ENCODE peak calls at places on chromosome 14, in four cellular contexts. X is cardiac muscle cell, H is A549, E is esophagus squamous epithelium. D is an unnamed sample. For H3K4me1, the result is how much of the 10 kb centered on the place peaks cover.

GRCh38 chr14:44589180-44589579 is 82.1 kb upstream of the FSCB start:
- DNase-seq in H (no peak), X (no peak), E (no peak), D (no peak)

GRCh38 chr14:39430762-39431415 is 1.3 kb downstream of the FBXO33 start:
- DNase-seq in H (no peak), E (no peak), X (no peak), D (no peak)

GRCh38 chr14:23531391-23531790 is 20.2 kb downstream of the ZFHX2 start:
- DNase-seq in X (no peak), H (no peak), E (no peak), D (no peak)

GRCh38 chr14:101017806-101018560 is 114.5 kb upstream of the RTL1 start:
- DNase-seq in E (no peak), H (no peak), X (no peak), D (peak)

GRCh38 chr14:91509083-91509877 is 830 bp downstream of the PPP4R3A start:
- DNase-seq in X (peak), H (peak), E (no peak), D (peak)

GRCh38 chr14:53663709-53664108 is 292.9 kb downstream of the BMP4 start:
- DNase-seq in E (no peak), X (peak), H (peak), D (no peak)

GRCh38 chr14:102499401-102500189 is 10.0 kb downstream of the ANKRD9 start:
- DNase-seq in E (no peak), H (no peak), X (no peak), D (peak)

GRCh38 chr14:22427771-22428228 is 161.2 kb downstream of the DAD1 start:
- DNase-seq in H (peak), E (no peak), X (peak), D (no peak)

GRCh38 chr14:73784065-73784987 is 67.3 kb upstream of the PTGR2 start:
- DNase-seq in H (no peak), E (no peak), X (peak), D (no peak)

GRCh38 chr14:21112267-21112666 is 11.4 kb downstream of the TMEM253 start:
- DNase-seq in E (no peak), X (no peak), H (no peak), D (no peak)

GRCh38 chr14:30114051-30114450 is 186.4 kb upstream of the PRKD1 start:
- DNase-seq in E (no peak), X (peak), H (no peak), D (no peak)

GRCh38 chr14:75252254-75252837 is 26.3 kb upstream of the FOS start:
- DNase-seq in E (no peak), X (no peak), H (no peak), D (peak)

GRCh38 chr14:74611672-74612345 is at the start of gene LTBP2:
- DNase-seq in X (peak), E (no peak), H (no peak), D (peak)

GRCh38 chr14:56273151-56273550 is 154.9 kb downstream of the PELI2 start:
- DNase-seq in X (peak), H (no peak), E (no peak), D (no peak)

GRCh38 chr14:100529561-100530031 is 57.6 kb downstream of the BEGAIN start:
- DNase-seq in X (no peak), E (no peak), H (no peak), D (peak)

GRCh38 chr14:103207038-103207403 is 83.8 kb downstream of the TNFAIP2 start:
- DNase-seq in H (no peak), E (no peak), X (peak), D (peak)

GRCh38 chr14:34710744-34711143 is 3.6 kb downstream of the CFL2 start:
- DNase-seq in X (peak), H (no peak), E (no peak), D (no peak)

GRCh38 chr14:74846168-74846567 is 29.8 kb downstream of the PROX2 start:
- DNase-seq in X (peak), H (no peak), E (no peak), D (no peak)

GRCh38 chr14:67697006-67697405 is 1.4 kb upstream of the RDH11 start:
- DNase-seq in E (no peak), X (no peak), H (no peak), D (no peak)

GRCh38 chr14:95023886-95024285 is 133.4 kb downstream of the DICER1 start:
- DNase-seq in E (no peak), X (peak), H (no peak), D (no peak)

GRCh38 chr14:66859063-66859671 is 330.1 kb upstream of the GARIN2 start:
- DNase-seq in H (no peak), X (no peak), E (no peak), D (no peak)

GRCh38 chr14:96581902-96582640 is 79.9 kb downstream of the PAPOLA start:
- DNase-seq in X (no peak), E (no peak), H (no peak), D (no peak)

GRCh38 chr14:28820677-28821076 is 54.1 kb downstream of the FOXG1 start:
- DNase-seq in X (no peak), E (no peak), H (no peak), D (no peak)

GRCh38 chr14:54025661-54026060 is 69.0 kb upstream of the BMP4 start:
- DNase-seq in H (peak), E (no peak), X (peak), D (no peak)

GRCh38 chr14:101563654-101564443 is 2.6 kb downstream of the DIO3 start:
- DNase-seq in X (no peak), E (no peak), H (no peak), D (no peak)

GRCh38 chr14:47833006-47833405 is 157.6 kb upstream of the MDGA2 start:
- DNase-seq in E (no peak), X (no peak), H (no peak), D (no peak)

GRCh38 chr14:31505411-31505810 is 17.6 kb upstream of the GPR33 start:
- DNase-seq in E (no peak), X (peak), H (no peak), D (no peak)

GRCh38 chr14:103109789-103110415 is 13.4 kb upstream of the TNFAIP2 start:
- DNase-seq in H (no peak), E (no peak), X (peak), D (no peak)

GRCh38 chr14:92513966-92514843 is 624 bp downstream of the RIN3 start:
- DNase-seq in E (no peak), H (peak), X (peak), D (no peak)

GRCh38 chr14:55446127-55446736 is 5.8 kb upstream of the TBPL2 start:
- DNase-seq in H (peak), X (peak), E (no peak), D (no peak)

GRCh38 chr14:27917896-27918295 is 848.7 kb upstream of the FOXG1 start:
- DNase-seq in X (no peak), H (no peak), E (no peak), D (no peak)

GRCh38 chr14:32090686-32091085 is 13.6 kb downstream of the ARHGAP5 start:
- DNase-seq in H (no peak), E (no peak), X (no peak), D (no peak)

GRCh38 chr14:99527026-99527425 is 45.8 kb downstream of the CCNK start:
- DNase-seq in X (no peak), E (no peak), H (no peak), D (no peak)

GRCh38 chr14:26021759-26022158 is 576.1 kb downstream of the NOVA1 start:
- DNase-seq in E (no peak), X (no peak), H (no peak), D (no peak)

DNA sequence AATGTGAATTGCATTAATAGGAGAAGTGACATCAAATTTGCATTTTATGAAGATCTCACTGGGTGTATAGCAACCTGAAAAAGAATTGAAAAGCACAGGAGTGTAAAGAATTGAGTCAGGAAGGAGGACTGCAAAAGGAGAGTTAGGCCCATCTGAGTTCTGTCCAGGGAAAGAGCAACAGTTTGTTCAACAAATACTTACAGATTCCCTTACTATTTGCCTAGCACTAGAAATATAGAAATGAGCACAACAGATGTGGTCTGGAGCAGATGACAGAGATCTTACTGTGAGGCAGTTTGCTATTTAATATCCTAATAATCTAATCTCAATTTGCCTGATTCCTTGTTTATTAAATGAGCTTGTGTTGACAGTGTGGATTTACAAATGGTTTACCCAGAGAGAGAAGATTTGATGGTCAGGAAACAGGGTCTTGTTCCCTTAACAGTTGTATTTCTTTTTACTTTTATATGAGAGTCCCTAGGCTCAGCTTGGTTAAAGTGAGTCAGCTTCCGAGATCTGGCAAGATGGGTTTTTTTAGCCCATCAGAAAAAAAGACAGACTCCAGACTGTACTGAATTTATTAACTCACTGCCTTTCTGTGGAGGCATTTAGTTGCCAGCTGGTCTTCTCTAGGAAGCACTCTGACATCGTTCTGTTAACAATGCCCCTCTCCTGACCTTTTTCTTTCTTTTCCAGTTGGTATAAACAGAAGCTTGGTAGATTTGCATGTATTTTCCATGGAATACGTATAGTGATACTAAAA is 229.7 kb downstream of the TTC6 start:
- DNase-seq in E (no peak), H (no peak), X (peak), D (no peak)
- H3K27ac ChIP-seq in E (no peak), H (no peak), X (no peak), D (no peak)

GRCh38 chr14:33563492-33563891 is 387.4 kb downstream of the EGLN3 start:
- DNase-seq in H (no peak), E (no peak), X (peak), D (no peak)

GRCh38 chr14:33564774-33565630 is 385.9 kb downstream of the EGLN3 start:
- DNase-seq in H (no peak), E (no peak), X (peak), D (no peak)

GRCh38 chr14:33567003-33567735 is 383.7 kb downstream of the EGLN3 start:
- DNase-seq in H (no peak), X (no peak), E (no peak), D (no peak)

GRCh38 chr14:33567736-33568124 is 383.1 kb downstream of the EGLN3 start:
- DNase-seq in E (no peak), H (no peak), X (peak), D (no peak)

DNA sequence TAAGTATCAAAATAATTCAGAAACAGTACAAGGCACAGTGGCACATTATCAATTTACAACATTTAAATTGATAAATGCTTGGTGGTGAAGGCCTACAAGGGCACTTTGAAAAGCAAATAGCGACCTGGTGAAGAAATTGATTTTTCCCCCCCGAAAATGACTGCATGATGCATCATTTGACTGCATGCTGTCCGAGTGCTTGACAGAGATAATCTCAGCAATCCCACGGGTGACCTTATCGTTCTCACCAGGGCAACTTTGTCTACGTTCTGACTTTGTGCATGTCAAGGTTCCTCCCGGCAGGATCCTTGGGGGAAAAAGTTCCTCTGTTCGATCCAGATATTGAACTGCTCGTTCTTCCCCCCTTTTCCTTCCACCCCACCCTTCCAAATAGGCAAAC is 384.8 kb downstream of the EGLN3 start:
- DNase-seq in H (no peak), X (no peak), E (no peak), D (no peak)
- H3K4me3 ChIP-seq in H (no peak), X (no peak), E (no peak), D (no peak)

DNA sequence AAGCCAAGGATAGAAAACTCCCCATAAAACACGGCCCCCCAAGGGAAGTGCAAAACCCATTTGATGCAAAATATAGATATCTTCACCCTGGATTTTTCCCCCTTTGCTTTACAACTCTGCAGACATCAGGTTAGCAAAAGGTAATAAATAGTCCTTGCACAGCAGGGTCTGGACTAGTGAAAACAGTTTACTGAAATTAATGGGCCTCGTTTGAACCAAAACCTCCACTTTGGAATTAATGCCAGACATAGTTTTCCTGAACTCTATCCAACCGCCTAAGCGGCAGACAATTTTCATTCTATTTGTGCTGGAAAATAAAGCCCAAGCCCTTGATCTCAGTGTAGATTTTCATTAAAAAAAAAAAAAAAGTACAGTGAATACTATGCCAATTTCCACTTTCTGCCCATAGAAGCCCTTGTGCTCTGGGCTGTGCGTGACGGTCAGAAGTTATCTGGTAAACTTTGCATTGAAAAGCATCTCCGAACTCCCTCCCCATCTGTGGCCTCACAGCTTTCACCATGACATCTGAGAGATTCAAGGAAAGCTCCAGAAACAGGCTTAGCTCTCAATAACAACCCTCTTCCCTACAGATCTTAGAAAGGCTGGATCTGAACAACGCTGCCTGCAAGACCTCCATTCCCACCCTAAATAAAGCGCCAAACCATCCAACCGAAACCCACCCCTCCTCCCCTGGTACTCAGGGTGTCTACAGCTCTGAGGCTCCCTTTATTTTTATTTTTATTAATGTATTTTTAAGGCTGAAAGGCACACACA is 11.0 kb upstream of the IRF2BPL start:
- DNase-seq in X (peak), H (no peak), E (no peak), D (no peak)
- H3K4me1 ChIP-seq in X (half or more), H (half or more), E (half or more), D (half or more)

DNA sequence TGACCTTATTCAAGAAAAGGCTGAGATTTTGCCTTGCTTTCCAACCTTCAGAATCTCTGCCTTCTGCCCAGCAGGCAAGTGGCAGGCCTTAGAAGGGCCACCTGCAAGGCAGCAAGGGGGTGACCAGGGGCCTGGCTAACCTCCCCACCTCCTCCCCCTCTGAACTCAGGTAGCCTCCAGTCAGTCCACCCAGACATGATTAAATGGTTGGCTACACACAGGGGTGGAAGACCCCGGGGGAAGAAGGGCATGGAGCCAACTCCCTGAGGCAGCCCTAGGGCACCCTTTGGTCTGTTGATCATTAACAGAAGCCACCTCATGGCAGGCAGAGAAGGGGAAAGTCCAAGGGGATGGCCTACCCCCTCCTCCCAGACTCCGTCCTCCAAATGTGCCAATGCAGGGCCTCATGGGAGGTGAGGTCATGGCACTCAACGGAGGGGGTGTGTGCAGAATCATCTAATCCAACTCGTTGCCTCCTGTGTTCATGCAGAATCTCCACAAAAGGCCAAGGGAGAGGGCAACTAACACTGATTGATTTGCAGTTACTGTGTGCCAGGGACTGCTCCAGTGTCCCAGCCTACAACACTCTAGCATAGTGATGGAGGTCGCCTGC is 8.5 kb downstream of the ZFP36L1 start:
- DNase-seq in H (peak), E (no peak), X (no peak), D (no peak)
- H3K27ac ChIP-seq in H (peak), E (peak), X (no peak), D (peak)

GRCh38 chr14:77708749-77709148 is 846 bp downstream of the SLIRP start:
- DNase-seq in E (no peak), H (no peak), X (no peak), D (no peak)
- H3K4me3 ChIP-seq in E (peak), H (peak), X (peak), D (peak)

GRCh38 chr14:89420502-89420901 is 3.5 kb upstream of the FOXN3 start:
- DNase-seq in X (no peak), H (no peak), E (no peak), D (no peak)
- H3K4me1 ChIP-seq in X (under half), H (under half), E (half or more), D (under half)

GRCh38 chr14:104564744-104565679 is 14.6 kb upstream of the C14orf180 start:
- DNase-seq in E (no peak), X (no peak), H (no peak), D (no peak)
- H3K27ac ChIP-seq in E (no peak), X (no peak), H (no peak), D (no peak)

GRCh38 chr14:64971890-64972785 is at the start of gene RAB15:
- DNase-seq in X (peak), H (peak), E (no peak), D (no peak)
- H3K4me3 ChIP-seq in X (peak), H (peak), E (peak), D (peak)

DNA sequence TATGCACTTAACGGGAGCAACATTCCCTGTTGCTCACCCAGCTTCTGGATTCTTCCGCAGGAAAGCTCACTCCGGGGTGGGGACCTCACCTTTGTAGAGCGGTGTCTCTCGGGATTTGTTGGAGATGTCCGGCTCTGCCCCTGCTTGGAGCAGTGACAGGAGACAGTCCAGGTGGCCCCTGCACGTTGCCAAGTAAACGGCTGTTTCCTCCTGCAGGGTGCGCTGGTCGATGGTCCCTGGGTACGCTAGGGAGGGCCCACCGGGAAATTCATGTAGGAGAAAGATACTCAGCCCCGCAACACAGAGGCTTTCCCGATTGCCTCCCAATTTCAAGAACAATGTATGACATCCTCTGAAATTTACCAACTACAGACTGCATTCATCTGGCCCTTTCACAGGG is 23.1 kb downstream of the ASB2 start:
- DNase-seq in H (no peak), X (no peak), E (no peak), D (no peak)
- H3K4me1 ChIP-seq in H (under half), X (under half), E (half or more), D (under half)

D was measured in RWPE2.